ENCODE peak calls at places on chromosomes 13 and 19, in eight cellular contexts. H is stimulated activated CD4-positive, alpha-beta T cell treated with anti-CD3 and anti-CD28 coated beads, Interleukin-4, amount 100 ng/mL, for 4 hours; K is fibroblast of villous mesenchyme; G is amygdala; S is EH; J is EL; E is HCEC 1CT; N is heart right ventricle. I is an unnamed sample.

GRCh38 chr19:35790981-35791813 is 15.8 kb downstream of the ARHGAP33 start:
- DNase-seq in H (no peak), K (no peak), G (no peak), S (no peak), J (no peak), E (no peak), N (no peak), I (no peak)

GRCh38 chr13:99981115-99982020 is at the start of gene ZIC2:
- DNase-seq in H (no peak), K (peak), G (no peak), S (peak), J (peak), E (peak), N (no peak), I (no peak)

GRCh38 chr19:30228726-30229523 is 143.3 kb upstream of the ZNF536 start:
- DNase-seq in H (no peak), K (no peak), G (no peak), S (no peak), J (no peak), E (no peak), N (no peak), I (no peak)

GRCh38 chr19:10602330-10603083 is 15.4 kb upstream of the AP1M2 start:
- DNase-seq in H (peak), K (peak), G (peak), S (peak), J (peak), E (peak), N (peak), I (peak)

GRCh38 chr13:46668302-46668720 is 115.3 kb downstream of the LRCH1 start:
- DNase-seq in H (no peak), K (peak), G (no peak), S (peak), J (peak), E (peak), N (peak), I (no peak)

GRCh38 chr13:109918179-109918651 is 131.8 kb upstream of the IRS2 start:
- DNase-seq in H (no peak), K (peak), G (no peak), S (peak), J (peak), E (peak), N (no peak), I (no peak)

GRCh38 chr19:49836176-49837008 is 14.6 kb upstream of the PTOV1 start:
- DNase-seq in H (no peak), K (no peak), G (no peak), S (no peak), J (no peak), E (no peak), N (no peak), I (no peak)

GRCh38 chr13:44063881-44064280 is 184.2 kb downstream of the LACC1 start:
- DNase-seq in H (no peak), K (no peak), G (no peak), S (peak), J (no peak), E (no peak), N (no peak), I (no peak)

GRCh38 chr19:42480335-42481095 is 37.8 kb upstream of the CXCL17 start:
- DNase-seq in H (peak), K (peak), G (no peak), S (peak), J (peak), E (peak), N (no peak), I (no peak)

GRCh38 chr13:34108396-34108795 is 290.4 kb downstream of the RFC3 start:
- DNase-seq in H (no peak), K (no peak), G (no peak), S (no peak), J (peak), E (no peak), N (no peak), I (no peak)

GRCh38 chr19:21835810-21836444 is at the start of gene ZNF43:
- DNase-seq in H (peak), K (peak), G (peak), S (peak), J (peak), E (peak), N (peak), I (peak)

GRCh38 chr19:17041994-17042393 is 15.4 kb upstream of the CPAMD8 start:
- DNase-seq in H (no peak), K (peak), G (no peak), S (peak), J (peak), E (no peak), N (peak), I (no peak)

GRCh38 chr13:96781141-96781540 is 213.1 kb downstream of the OXGR1 start:
- DNase-seq in H (no peak), K (no peak), G (peak), S (no peak), J (no peak), E (peak), N (no peak), I (peak)

GRCh38 chr13:77733674-77734073 is 36.2 kb downstream of the SLAIN1 start:
- DNase-seq in H (no peak), K (no peak), G (no peak), S (no peak), J (no peak), E (no peak), N (no peak), I (no peak)

GRCh38 chr19:342128-342455 is 2.5 kb downstream of the MIER2 start:
- DNase-seq in H (no peak), K (no peak), G (no peak), S (no peak), J (no peak), E (no peak), N (no peak), I (no peak)

GRCh38 chr19:9674669-9675357 is at the start of gene ZNF562:
- DNase-seq in H (peak), K (peak), G (peak), S (peak), J (peak), E (peak), N (peak), I (peak)

GRCh38 chr19:12035220-12036172 is at the start of gene ZNF433:
- DNase-seq in H (peak), K (peak), G (peak), S (peak), J (peak), E (peak), N (peak), I (peak)

GRCh38 chr13:95123726-95124125 is 177.5 kb downstream of the ABCC4 start:
- DNase-seq in H (no peak), K (no peak), G (no peak), S (no peak), J (no peak), E (no peak), N (no peak), I (no peak)

GRCh38 chr13:77079902-77080413 is 53.0 kb upstream of the FBXL3 start:
- DNase-seq in H (no peak), K (no peak), G (no peak), S (no peak), J (no peak), E (no peak), N (no peak), I (no peak)

I was measured in thoracic aorta.